ENCODE peak calls at places on chromosomes 13 and 19, in eight cellular contexts. One of them, this sample, is unnamed.

GRCh38 chr13:111503905-111504695 is 183.7 kb downstream of the TEX29 start:
- DNase-seq in pulmonary artery endothelial cell: no peak
- DNase-seq in stimulated activated CD4-positive, alpha-beta T cell treated with anti-CD3 and anti-CD28 coated beads, Interleukin-4, amount 100 ng/mL, for 24 hours: no peak
- DNase-seq in stimulated activated CD8-positive, alpha-beta memory T cell treated with anti-CD3 and anti-CD28 coated beads, Interleukin-7, amount 100 ng/mL, for 24 hours: no peak
- DNase-seq in M059J: no peak
- DNase-seq in iris pigment epithelial cell: no peak
- DNase-seq in osteocyte: no peak
- DNase-seq in AML-193: no peak
- DNase-seq in this sample: no peak

GRCh38 chr19:10126213-10126639 is 6.5 kb upstream of the EIF3G start:
- DNase-seq in AML-193: no peak
- DNase-seq in stimulated activated CD8-positive, alpha-beta memory T cell treated with anti-CD3 and anti-CD28 coated beads, Interleukin-7, amount 100 ng/mL, for 24 hours: no peak
- DNase-seq in osteocyte: no peak
- DNase-seq in stimulated activated CD4-positive, alpha-beta T cell treated with anti-CD3 and anti-CD28 coated beads, Interleukin-4, amount 100 ng/mL, for 24 hours: no peak
- DNase-seq in M059J: no peak
- DNase-seq in iris pigment epithelial cell: no peak
- DNase-seq in pulmonary artery endothelial cell: no peak
- DNase-seq in this sample: no peak

GRCh38 chr13:113393572-113394503 is 29.9 kb upstream of the GRTP1 start:
- DNase-seq in stimulated activated CD8-positive, alpha-beta memory T cell treated with anti-CD3 and anti-CD28 coated beads, Interleukin-7, amount 100 ng/mL, for 24 hours: peak
- DNase-seq in stimulated activated CD4-positive, alpha-beta T cell treated with anti-CD3 and anti-CD28 coated beads, Interleukin-4, amount 100 ng/mL, for 24 hours: peak
- DNase-seq in osteocyte: peak
- DNase-seq in AML-193: peak
- DNase-seq in iris pigment epithelial cell: peak
- DNase-seq in pulmonary artery endothelial cell: no peak
- DNase-seq in M059J: peak
- DNase-seq in this sample: peak

GRCh38 chr19:55027472-55028337 is 10.4 kb downstream of the GP6 start:
- DNase-seq in osteocyte: no peak
- DNase-seq in stimulated activated CD8-positive, alpha-beta memory T cell treated with anti-CD3 and anti-CD28 coated beads, Interleukin-7, amount 100 ng/mL, for 24 hours: no peak
- DNase-seq in M059J: peak
- DNase-seq in pulmonary artery endothelial cell: no peak
- DNase-seq in stimulated activated CD4-positive, alpha-beta T cell treated with anti-CD3 and anti-CD28 coated beads, Interleukin-4, amount 100 ng/mL, for 24 hours: no peak
- DNase-seq in iris pigment epithelial cell: peak
- DNase-seq in AML-193: peak
- DNase-seq in this sample: no peak

GRCh38 chr13:57637515-57637914 is 6.0 kb downstream of the PCDH17 start:
- DNase-seq in stimulated activated CD4-positive, alpha-beta T cell treated with anti-CD3 and anti-CD28 coated beads, Interleukin-4, amount 100 ng/mL, for 24 hours: no peak
- DNase-seq in iris pigment epithelial cell: no peak
- DNase-seq in AML-193: no peak
- DNase-seq in pulmonary artery endothelial cell: no peak
- DNase-seq in M059J: no peak
- DNase-seq in stimulated activated CD8-positive, alpha-beta memory T cell treated with anti-CD3 and anti-CD28 coated beads, Interleukin-7, amount 100 ng/mL, for 24 hours: no peak
- DNase-seq in osteocyte: no peak
- DNase-seq in this sample: no peak

GRCh38 chr19:6103894-6104293 is 6.4 kb downstream of the RFX2 start:
- DNase-seq in iris pigment epithelial cell: no peak
- DNase-seq in stimulated activated CD4-positive, alpha-beta T cell treated with anti-CD3 and anti-CD28 coated beads, Interleukin-4, amount 100 ng/mL, for 24 hours: no peak
- DNase-seq in pulmonary artery endothelial cell: no peak
- DNase-seq in M059J: no peak
- DNase-seq in stimulated activated CD8-positive, alpha-beta memory T cell treated with anti-CD3 and anti-CD28 coated beads, Interleukin-7, amount 100 ng/mL, for 24 hours: no peak
- DNase-seq in AML-193: no peak
- DNase-seq in osteocyte: no peak
- DNase-seq in this sample: no peak

GRCh38 chr19:15672580-15673175 is at the start of gene CYP4F12:
- DNase-seq in stimulated activated CD8-positive, alpha-beta memory T cell treated with anti-CD3 and anti-CD28 coated beads, Interleukin-7, amount 100 ng/mL, for 24 hours: no peak
- DNase-seq in pulmonary artery endothelial cell: no peak
- DNase-seq in M059J: peak
- DNase-seq in iris pigment epithelial cell: peak
- DNase-seq in AML-193: no peak
- DNase-seq in stimulated activated CD4-positive, alpha-beta T cell treated with anti-CD3 and anti-CD28 coated beads, Interleukin-4, amount 100 ng/mL, for 24 hours: no peak
- DNase-seq in osteocyte: no peak
- DNase-seq in this sample: no peak

GRCh38 chr19:2528543-2529173 is 52.7 kb downstream of the GADD45B start:
- DNase-seq in AML-193: no peak
- DNase-seq in stimulated activated CD8-positive, alpha-beta memory T cell treated with anti-CD3 and anti-CD28 coated beads, Interleukin-7, amount 100 ng/mL, for 24 hours: no peak
- DNase-seq in osteocyte: no peak
- DNase-seq in stimulated activated CD4-positive, alpha-beta T cell treated with anti-CD3 and anti-CD28 coated beads, Interleukin-4, amount 100 ng/mL, for 24 hours: no peak
- DNase-seq in M059J: no peak
- DNase-seq in pulmonary artery endothelial cell: no peak
- DNase-seq in iris pigment epithelial cell: peak
- DNase-seq in this sample: no peak

GRCh38 chr19:5326986-5327623 is 13.5 kb downstream of the PTPRS start:
- DNase-seq in M059J: no peak
- DNase-seq in osteocyte: no peak
- DNase-seq in stimulated activated CD8-positive, alpha-beta memory T cell treated with anti-CD3 and anti-CD28 coated beads, Interleukin-7, amount 100 ng/mL, for 24 hours: no peak
- DNase-seq in iris pigment epithelial cell: no peak
- DNase-seq in pulmonary artery endothelial cell: no peak
- DNase-seq in AML-193: no peak
- DNase-seq in stimulated activated CD4-positive, alpha-beta T cell treated with anti-CD3 and anti-CD28 coated beads, Interleukin-4, amount 100 ng/mL, for 24 hours: no peak
- DNase-seq in this sample: no peak

GRCh38 chr19:51926784-51927741 is at the start of gene ZNF613:
- DNase-seq in stimulated activated CD4-positive, alpha-beta T cell treated with anti-CD3 and anti-CD28 coated beads, Interleukin-4, amount 100 ng/mL, for 24 hours: peak
- DNase-seq in pulmonary artery endothelial cell: peak
- DNase-seq in iris pigment epithelial cell: peak
- DNase-seq in M059J: peak
- DNase-seq in AML-193: peak
- DNase-seq in stimulated activated CD8-positive, alpha-beta memory T cell treated with anti-CD3 and anti-CD28 coated beads, Interleukin-7, amount 100 ng/mL, for 24 hours: peak
- DNase-seq in osteocyte: peak
- DNase-seq in this sample: peak

GRCh38 chr13:30052127-30052526 is 201.7 kb upstream of the UBL3 start:
- DNase-seq in pulmonary artery endothelial cell: no peak
- DNase-seq in iris pigment epithelial cell: no peak
- DNase-seq in osteocyte: no peak
- DNase-seq in stimulated activated CD8-positive, alpha-beta memory T cell treated with anti-CD3 and anti-CD28 coated beads, Interleukin-7, amount 100 ng/mL, for 24 hours: no peak
- DNase-seq in stimulated activated CD4-positive, alpha-beta T cell treated with anti-CD3 and anti-CD28 coated beads, Interleukin-4, amount 100 ng/mL, for 24 hours: no peak
- DNase-seq in AML-193: no peak
- DNase-seq in M059J: no peak
- DNase-seq in this sample: no peak

GRCh38 chr13:111183959-111184684 is 69.0 kb downstream of the ARHGEF7 start:
- DNase-seq in stimulated activated CD8-positive, alpha-beta memory T cell treated with anti-CD3 and anti-CD28 coated beads, Interleukin-7, amount 100 ng/mL, for 24 hours: no peak
- DNase-seq in AML-193: no peak
- DNase-seq in stimulated activated CD4-positive, alpha-beta T cell treated with anti-CD3 and anti-CD28 coated beads, Interleukin-4, amount 100 ng/mL, for 24 hours: no peak
- DNase-seq in M059J: no peak
- DNase-seq in pulmonary artery endothelial cell: no peak
- DNase-seq in osteocyte: no peak
- DNase-seq in iris pigment epithelial cell: peak
- DNase-seq in this sample: no peak

GRCh38 chr19:43553656-43554055 is 20.7 kb downstream of the ZNF575 start:
- DNase-seq in iris pigment epithelial cell: no peak
- DNase-seq in M059J: no peak
- DNase-seq in stimulated activated CD8-positive, alpha-beta memory T cell treated with anti-CD3 and anti-CD28 coated beads, Interleukin-7, amount 100 ng/mL, for 24 hours: no peak
- DNase-seq in AML-193: no peak
- DNase-seq in stimulated activated CD4-positive, alpha-beta T cell treated with anti-CD3 and anti-CD28 coated beads, Interleukin-4, amount 100 ng/mL, for 24 hours: no peak
- DNase-seq in osteocyte: no peak
- DNase-seq in pulmonary artery endothelial cell: no peak
- DNase-seq in this sample: no peak

GRCh38 chr19:39247701-39248664 is 673 bp downstream of the IFNL4 start:
- DNase-seq in osteocyte: no peak
- DNase-seq in pulmonary artery endothelial cell: no peak
- DNase-seq in stimulated activated CD8-positive, alpha-beta memory T cell treated with anti-CD3 and anti-CD28 coated beads, Interleukin-7, amount 100 ng/mL, for 24 hours: no peak
- DNase-seq in M059J: no peak
- DNase-seq in stimulated activated CD4-positive, alpha-beta T cell treated with anti-CD3 and anti-CD28 coated beads, Interleukin-4, amount 100 ng/mL, for 24 hours: no peak
- DNase-seq in iris pigment epithelial cell: no peak
- DNase-seq in AML-193: no peak
- DNase-seq in this sample: no peak

GRCh38 chr13:69617587-69617986 is 490.0 kb upstream of the ATXN8OS start:
- DNase-seq in M059J: no peak
- DNase-seq in iris pigment epithelial cell: no peak
- DNase-seq in osteocyte: no peak
- DNase-seq in AML-193: no peak
- DNase-seq in stimulated activated CD8-positive, alpha-beta memory T cell treated with anti-CD3 and anti-CD28 coated beads, Interleukin-7, amount 100 ng/mL, for 24 hours: no peak
- DNase-seq in pulmonary artery endothelial cell: no peak
- DNase-seq in stimulated activated CD4-positive, alpha-beta T cell treated with anti-CD3 and anti-CD28 coated beads, Interleukin-4, amount 100 ng/mL, for 24 hours: no peak
- DNase-seq in this sample: no peak

This sample was measured in astrocyte of the cerebellum.